ENCODE peak calls at places on chromosomes 5 and 9, in ten cellular contexts. One of them, this sample, is unnamed.

GRCh38 chr5:180328296-180329137 is 24.6 kb downstream of the GFPT2 start:
- DNase-seq in OCI-LY7: peak; percentile 83
- DNase-seq in MM.1S: peak; percentile 79
- DNase-seq in SK-N-SH: peak; percentile 87
- DNase-seq in H9: peak; percentile 91
- DNase-seq in PC-9: peak; percentile 78
- DNase-seq in fibroblast of lung: peak; percentile 69
- DNase-seq in PC-3: peak; percentile 85
- DNase-seq in GM23338: peak; percentile 95
- DNase-seq in hepatocyte: peak; percentile 85
- DNase-seq in this sample: peak; percentile 87

GRCh38 chr9:93813687-93814560 is 141.2 kb downstream of the BARX1 start:
- DNase-seq in fibroblast of lung: no peak
- DNase-seq in MM.1S: no peak
- DNase-seq in SK-N-SH: peak; percentile 3
- DNase-seq in GM23338: peak; percentile 36
- DNase-seq in H9: peak; percentile 46
- DNase-seq in PC-3: no peak
- DNase-seq in OCI-LY7: no peak
- DNase-seq in hepatocyte: no peak
- DNase-seq in PC-9: no peak
- DNase-seq in this sample: peak; percentile 84

GRCh38 chr5:79205965-79206364 is 30.0 kb upstream of the JMY start:
- DNase-seq in GM23338: no peak
- DNase-seq in hepatocyte: no peak
- DNase-seq in OCI-LY7: peak; percentile 7
- DNase-seq in H9: no peak
- DNase-seq in SK-N-SH: no peak
- DNase-seq in MM.1S: no peak
- DNase-seq in fibroblast of lung: no peak
- DNase-seq in PC-9: no peak
- DNase-seq in PC-3: no peak
- DNase-seq in this sample: no peak

GRCh38 chr5:68435611-68436010 is 220.1 kb downstream of the PIK3R1 start:
- DNase-seq in GM23338: no peak
- DNase-seq in OCI-LY7: peak; percentile 6
- DNase-seq in PC-9: no peak
- DNase-seq in fibroblast of lung: no peak
- DNase-seq in SK-N-SH: no peak
- DNase-seq in H9: no peak
- DNase-seq in hepatocyte: no peak
- DNase-seq in PC-3: no peak
- DNase-seq in MM.1S: no peak
- DNase-seq in this sample: no peak

GRCh38 chr9:91245432-91246313 is 116.0 kb downstream of the AUH start:
- DNase-seq in OCI-LY7: no peak
- DNase-seq in fibroblast of lung: peak; percentile 39
- DNase-seq in SK-N-SH: no peak
- DNase-seq in PC-9: peak; percentile 19
- DNase-seq in H9: no peak
- DNase-seq in MM.1S: no peak
- DNase-seq in GM23338: no peak
- DNase-seq in PC-3: peak; percentile 69
- DNase-seq in hepatocyte: no peak
- DNase-seq in this sample: no peak

GRCh38 chr5:163565931-163566608 is 60.7 kb downstream of the MAT2B start:
- DNase-seq in PC-3: peak; percentile 38
- DNase-seq in hepatocyte: peak; percentile 40
- DNase-seq in MM.1S: peak; percentile 45
- DNase-seq in SK-N-SH: no peak
- DNase-seq in OCI-LY7: no peak
- DNase-seq in fibroblast of lung: peak; percentile 43
- DNase-seq in H9: peak; percentile 61
- DNase-seq in PC-9: no peak
- DNase-seq in GM23338: peak; percentile 82
- DNase-seq in this sample: peak; percentile 65

GRCh38 chr9:93871286-93871685 is 83.9 kb downstream of the BARX1 start:
- DNase-seq in SK-N-SH: peak; percentile 16
- DNase-seq in fibroblast of lung: no peak
- DNase-seq in OCI-LY7: no peak
- DNase-seq in PC-9: no peak
- DNase-seq in PC-3: no peak
- DNase-seq in GM23338: peak; percentile 21
- DNase-seq in hepatocyte: no peak
- DNase-seq in H9: peak; percentile 30
- DNase-seq in MM.1S: no peak
- DNase-seq in this sample: no peak

GRCh38 chr9:650362-650761 is 191.1 kb upstream of the DMRT1 start:
- DNase-seq in PC-9: no peak
- DNase-seq in H9: peak; percentile 49
- DNase-seq in OCI-LY7: peak; percentile 81
- DNase-seq in SK-N-SH: no peak
- DNase-seq in MM.1S: no peak
- DNase-seq in GM23338: peak; percentile 80
- DNase-seq in PC-3: no peak
- DNase-seq in hepatocyte: no peak
- DNase-seq in fibroblast of lung: no peak
- DNase-seq in this sample: peak; percentile 23

GRCh38 chr5:102681403-102681983 is 73.6 kb upstream of the PAM start:
- DNase-seq in fibroblast of lung: peak; percentile 84
- DNase-seq in PC-3: peak; percentile 93
- DNase-seq in H9: peak; percentile 63
- DNase-seq in MM.1S: peak; percentile 67
- DNase-seq in OCI-LY7: peak; percentile 36
- DNase-seq in GM23338: peak; percentile 81
- DNase-seq in PC-9: peak; percentile 64
- DNase-seq in hepatocyte: peak; percentile 82
- DNase-seq in SK-N-SH: peak; percentile 70
- DNase-seq in this sample: peak; percentile 84

GRCh38 chr5:37722236-37723146 is 117.3 kb downstream of the GDNF start:
- DNase-seq in SK-N-SH: no peak
- DNase-seq in H9: no peak
- DNase-seq in PC-3: peak; percentile 96
- DNase-seq in OCI-LY7: no peak
- DNase-seq in MM.1S: no peak
- DNase-seq in GM23338: no peak
- DNase-seq in fibroblast of lung: peak; percentile 92
- DNase-seq in PC-9: peak; percentile 32
- DNase-seq in hepatocyte: peak; percentile 16
- DNase-seq in this sample: no peak

GRCh38 chr5:37721447-37721871 is 118.4 kb downstream of the GDNF start:
- DNase-seq in MM.1S: peak; percentile 73
- DNase-seq in PC-3: no peak
- DNase-seq in H9: no peak
- DNase-seq in fibroblast of lung: no peak
- DNase-seq in OCI-LY7: no peak
- DNase-seq in SK-N-SH: no peak
- DNase-seq in hepatocyte: no peak
- DNase-seq in PC-9: no peak
- DNase-seq in GM23338: peak; percentile 28
- DNase-seq in this sample: no peak

GRCh38 chr5:37724395-37725125 is 115.3 kb downstream of the GDNF start:
- DNase-seq in MM.1S: no peak
- DNase-seq in H9: no peak
- DNase-seq in OCI-LY7: no peak
- DNase-seq in fibroblast of lung: peak; percentile 60
- DNase-seq in GM23338: peak; percentile 40
- DNase-seq in PC-3: peak; percentile 66
- DNase-seq in hepatocyte: no peak
- DNase-seq in PC-9: no peak
- DNase-seq in SK-N-SH: no peak
- DNase-seq in this sample: no peak

GRCh38 chr5:37725185-37725584 is 114.7 kb downstream of the GDNF start:
- DNase-seq in PC-9: no peak
- DNase-seq in H9: no peak
- DNase-seq in MM.1S: no peak
- DNase-seq in GM23338: no peak
- DNase-seq in OCI-LY7: no peak
- DNase-seq in fibroblast of lung: no peak
- DNase-seq in hepatocyte: no peak
- DNase-seq in SK-N-SH: no peak
- DNase-seq in PC-3: no peak
- DNase-seq in this sample: no peak

GRCh38 chr5:37723147-37723961 is 116.5 kb downstream of the GDNF start:
- DNase-seq in MM.1S: no peak
- DNase-seq in fibroblast of lung: no peak
- DNase-seq in hepatocyte: no peak
- DNase-seq in H9: peak; percentile 57
- DNase-seq in PC-9: peak; percentile 14
- DNase-seq in SK-N-SH: no peak
- DNase-seq in PC-3: peak; percentile 42
- DNase-seq in GM23338: peak; percentile 74
- DNase-seq in OCI-LY7: no peak
- DNase-seq in this sample: peak; percentile 59
- TF ChIP-seq CTCF in MM.1S: peak; percentile 27
- TF ChIP-seq CTCF in fibroblast of lung: peak; percentile 31
- TF ChIP-seq CTCF in hepatocyte: no peak
- TF ChIP-seq CTCF in H9: peak; percentile 89
- TF ChIP-seq CTCF in PC-9: peak; percentile 61
- TF ChIP-seq CTCF in SK-N-SH: peak; percentile 78
- TF ChIP-seq CTCF in PC-3: peak; percentile 74
- TF ChIP-seq CTCF in GM23338: peak; percentile 90
- TF ChIP-seq CTCF in OCI-LY7: peak; percentile 79
- TF ChIP-seq CTCF in this sample: peak; percentile 91

DNA sequence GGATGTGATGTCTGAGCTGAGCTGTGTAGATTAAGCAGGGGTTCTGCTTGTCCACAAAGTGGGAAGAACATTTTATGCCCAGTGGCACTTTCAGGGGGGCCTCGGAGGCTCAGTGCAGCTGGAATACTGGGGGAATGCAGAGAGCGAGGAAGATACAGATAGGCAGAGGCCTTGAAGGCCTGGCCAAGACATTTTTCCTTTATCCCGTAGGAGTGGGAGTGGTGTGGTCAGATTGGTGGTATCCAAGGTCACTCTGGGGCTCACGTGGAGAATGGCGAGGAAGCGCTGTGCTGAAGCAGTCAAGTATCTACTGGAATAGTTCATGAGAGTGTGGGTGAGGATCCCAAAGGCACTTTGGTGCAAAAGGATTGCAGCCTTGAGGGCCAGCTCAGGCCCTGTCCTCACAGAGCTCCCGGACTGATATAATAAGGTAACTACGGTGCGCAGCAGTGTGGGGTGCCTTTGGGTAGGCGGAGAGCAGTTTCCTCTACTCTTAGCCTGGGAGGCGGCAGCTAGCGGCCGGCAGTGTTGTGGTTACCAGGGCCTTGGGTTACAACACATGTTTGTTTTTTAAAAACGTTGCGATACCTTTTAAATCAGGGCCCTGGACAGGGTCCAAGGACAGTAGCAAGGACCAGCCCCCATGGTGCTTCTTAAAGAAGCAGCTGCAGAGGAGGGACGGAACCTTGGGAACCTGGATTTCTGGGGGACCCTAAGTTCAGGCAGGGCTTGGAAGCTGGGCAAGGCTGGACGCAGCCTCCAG is 10.8 kb upstream of the CCDC69 start:
- DNase-seq in MM.1S: peak; percentile 88
- DNase-seq in H9: no peak
- DNase-seq in PC-3: no peak
- DNase-seq in hepatocyte: peak; percentile 78
- DNase-seq in OCI-LY7: peak; percentile 78
- DNase-seq in fibroblast of lung: peak; percentile 72
- DNase-seq in SK-N-SH: no peak
- DNase-seq in GM23338: no peak
- DNase-seq in PC-9: no peak
- DNase-seq in this sample: no peak
- H3K27ac ChIP-seq in MM.1S: peak overlapping the region; percentile 83
- H3K27ac ChIP-seq in H9: no peak overlapping the region
- H3K27ac ChIP-seq in PC-3: no peak overlapping the region
- H3K27ac ChIP-seq in hepatocyte: peak overlapping the region; percentile 35
- H3K27ac ChIP-seq in OCI-LY7: peak overlapping the region; percentile 96
- H3K27ac ChIP-seq in fibroblast of lung: no peak overlapping the region
- H3K27ac ChIP-seq in SK-N-SH: no peak overlapping the region
- H3K27ac ChIP-seq in GM23338: no peak overlapping the region
- H3K27ac ChIP-seq in PC-9: no peak overlapping the region
- H3K27ac ChIP-seq in this sample: no peak overlapping the region

DNA sequence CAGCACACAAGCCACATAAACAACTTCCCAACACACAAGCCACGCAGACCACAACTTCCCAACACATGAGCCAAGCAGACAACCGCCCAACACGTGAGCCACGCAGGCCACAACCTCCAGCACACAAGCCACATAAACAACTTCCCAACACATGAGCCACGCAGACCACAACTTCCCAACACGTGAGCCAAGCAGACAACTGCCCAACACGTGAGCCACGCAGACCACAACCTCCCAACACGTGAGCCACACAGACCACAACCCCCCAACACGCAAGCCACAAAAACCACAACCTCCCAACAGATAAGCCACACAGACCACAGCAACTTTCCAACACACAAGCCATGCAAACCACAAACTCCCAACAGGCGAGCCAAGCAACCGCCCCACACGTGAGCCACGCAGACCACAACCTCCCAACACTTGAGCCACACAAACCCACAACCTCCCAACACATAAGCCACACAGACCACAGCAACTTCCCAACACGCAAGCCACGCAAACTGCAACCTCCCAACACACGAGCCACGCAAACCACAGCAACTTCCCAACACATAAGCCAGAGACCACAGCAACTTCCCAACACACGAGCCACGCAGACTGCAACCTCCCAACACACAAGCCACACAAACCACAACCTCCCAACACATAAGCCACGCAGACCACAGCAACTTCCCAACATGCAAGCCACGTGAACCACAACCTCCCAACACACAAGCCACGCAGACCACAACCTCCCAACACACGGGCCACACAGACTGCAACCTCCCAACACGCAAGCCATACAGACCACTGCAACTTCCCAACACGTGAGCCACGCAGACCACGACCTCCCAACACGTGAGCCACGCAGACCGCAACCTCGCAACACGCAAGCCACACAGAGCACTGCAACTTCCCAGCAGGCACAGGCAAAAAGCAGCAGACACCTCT is 10.1 kb downstream of the BRD9 start:
- DNase-seq in GM23338: no peak
- DNase-seq in hepatocyte: no peak
- DNase-seq in PC-9: no peak
- DNase-seq in H9: no peak
- DNase-seq in SK-N-SH: no peak
- DNase-seq in fibroblast of lung: no peak
- DNase-seq in MM.1S: no peak
- DNase-seq in PC-3: no peak
- DNase-seq in OCI-LY7: no peak
- DNase-seq in this sample: no peak
- H3K79me2 ChIP-seq in GM23338: peaks cover 59% of the 10 kb centered on the region
- H3K79me2 ChIP-seq in hepatocyte: peaks cover 14% of the 10 kb centered on the region
- H3K79me2 ChIP-seq in PC-9: peaks cover 37% of the 10 kb centered on the region
- H3K79me2 ChIP-seq in H9: peaks cover 21% of the 10 kb centered on the region
- H3K79me2 ChIP-seq in SK-N-SH: peaks cover 66% of the 10 kb centered on the region
- H3K79me2 ChIP-seq in fibroblast of lung: peaks cover 40% of the 10 kb centered on the region
- H3K79me2 ChIP-seq in MM.1S: peaks cover 63% of the 10 kb centered on the region
- H3K79me2 ChIP-seq in PC-3: peaks cover 68% of the 10 kb centered on the region
- H3K79me2 ChIP-seq in OCI-LY7: peaks cover 19% of the 10 kb centered on the region
- H3K79me2 ChIP-seq in this sample: peaks cover 36% of the 10 kb centered on the region

GRCh38 chr9:92636627-92637026 is 33.3 kb downstream of the IPPK start:
- DNase-seq in SK-N-SH: no peak
- DNase-seq in MM.1S: no peak
- DNase-seq in hepatocyte: no peak
- DNase-seq in OCI-LY7: no peak
- DNase-seq in PC-9: no peak
- DNase-seq in PC-3: no peak
- DNase-seq in fibroblast of lung: no peak
- DNase-seq in H9: peak; percentile 17
- DNase-seq in GM23338: no peak
- DNase-seq in this sample: no peak
- TF ChIP-seq CTCF in SK-N-SH: peak; percentile 37
- TF ChIP-seq CTCF in MM.1S: no peak
- TF ChIP-seq CTCF in hepatocyte: no peak
- TF ChIP-seq CTCF in OCI-LY7: peak; percentile 44
- TF ChIP-seq CTCF in PC-9: no peak
- TF ChIP-seq CTCF in PC-3: no peak
- TF ChIP-seq CTCF in fibroblast of lung: peak; percentile 12
- TF ChIP-seq CTCF in H9: peak; percentile 38
- TF ChIP-seq CTCF in GM23338: peak; percentile 36
- TF ChIP-seq CTCF in this sample: no peak

GRCh38 chr5:108884736-108885135 is 137.0 kb downstream of the FER start:
- DNase-seq in GM23338: no peak
- DNase-seq in hepatocyte: no peak
- DNase-seq in SK-N-SH: no peak
- DNase-seq in OCI-LY7: no peak
- DNase-seq in fibroblast of lung: peak; percentile 70
- DNase-seq in MM.1S: no peak
- DNase-seq in PC-9: no peak
- DNase-seq in PC-3: no peak
- DNase-seq in H9: no peak
- DNase-seq in this sample: peak; percentile 17
- H3K27ac ChIP-seq in GM23338: no peak overlapping the region
- H3K27ac ChIP-seq in hepatocyte: no peak overlapping the region
- H3K27ac ChIP-seq in SK-N-SH: no peak overlapping the region
- H3K27ac ChIP-seq in OCI-LY7: no peak overlapping the region
- H3K27ac ChIP-seq in fibroblast of lung: peak overlapping the region; percentile 33
- H3K27ac ChIP-seq in MM.1S: no peak overlapping the region
- H3K27ac ChIP-seq in PC-9: no peak overlapping the region
- H3K27ac ChIP-seq in PC-3: no peak overlapping the region
- H3K27ac ChIP-seq in H9: no peak overlapping the region
- H3K27ac ChIP-seq in this sample: peak overlapping the region; percentile 23

This sample was measured in neural progenitor cell.